ENCODE peak calls at places on chromosomes 6 and 20, in seven cellular contexts. T, J, N, I, Y, Z and R are unnamed samples.

GRCh38 chr20:57529160-57529585 is 4.2 kb upstream of the CTCFL start:
- DNase-seq in Y (no peak), Z (no peak), N (no peak), T (no peak), I (no peak), J (no peak), R (no peak)

GRCh38 chr6:143323729-143324465 is 126.6 kb downstream of the ADAT2 start:
- DNase-seq in Y (no peak), N (no peak), T (no peak), Z (peak), J (no peak), I (no peak), R (peak)

GRCh38 chr6:134352786-134353480 is 35.0 kb upstream of the SGK1 start:
- DNase-seq in N (peak), J (no peak), Z (peak), T (no peak), Y (peak), I (no peak), R (peak)

GRCh38 chr6:71855406-71855805 is 30.9 kb upstream of the RIMS1 start:
- DNase-seq in Y (no peak), I (no peak), T (peak), N (no peak), J (no peak), Z (no peak), R (no peak)

GRCh38 chr20:36298795-36299339 is 7.3 kb upstream of the DLGAP4 start:
- DNase-seq in Y (no peak), J (no peak), T (peak), I (no peak), Z (no peak), N (no peak), R (no peak)

GRCh38 chr20:48983423-48984400 is 62.2 kb downstream of the ARFGEF2 start:
- DNase-seq in I (no peak), Z (peak), T (no peak), Y (peak), N (no peak), J (peak), R (peak)

GRCh38 chr6:91781946-91782345 is 1195.1 kb upstream of the MAP3K7 start:
- DNase-seq in Z (no peak), J (no peak), Y (no peak), T (no peak), I (peak), N (no peak), R (no peak)

GRCh38 chr6:7805828-7806227 is 79.9 kb downstream of the BMP6 start:
- DNase-seq in J (no peak), N (no peak), T (no peak), I (no peak), Z (peak), Y (no peak), R (no peak)

GRCh38 chr6:118509009-118509617 is 39.0 kb upstream of the PLN start:
- DNase-seq in J (no peak), T (no peak), I (no peak), Z (no peak), N (peak), Y (no peak), R (peak)

GRCh38 chr20:61445741-61446140 is 193.7 kb downstream of the CDH4 start:
- DNase-seq in J (no peak), Z (no peak), T (no peak), N (no peak), I (no peak), Y (no peak), R (no peak)

GRCh38 chr6:56642366-56643261 is at the start of gene DST:
- DNase-seq in Z (peak), Y (no peak), I (no peak), N (no peak), T (no peak), J (peak), R (peak)

GRCh38 chr20:15507151-15507550 is 1066.1 kb downstream of the KIF16B start:
- DNase-seq in Z (no peak), Y (no peak), J (no peak), N (no peak), I (no peak), T (no peak), R (no peak)

GRCh38 chr6:22921831-22922230 is 352.5 kb downstream of the HDGFL1 start:
- DNase-seq in Z (no peak), J (no peak), N (no peak), T (no peak), I (no peak), Y (no peak), R (no peak)

GRCh38 chr6:161437851-161438250 is 164.0 kb upstream of the AGPAT4 start:
- DNase-seq in N (no peak), Z (no peak), T (no peak), Y (peak), I (no peak), J (no peak), R (peak)

GRCh38 chr20:59159822-59160740 is 3.5 kb upstream of the ZNF831 start:
- DNase-seq in J (no peak), T (no peak), I (no peak), N (no peak), Z (no peak), Y (no peak), R (no peak)

GRCh38 chr6:107957165-107957908 is 671 bp downstream of the SEC63 start:
- DNase-seq in Y (peak), I (peak), T (peak), J (no peak), N (peak), Z (peak), R (peak)

GRCh38 chr6:166567107-166567506 is 19.4 kb downstream of the RAMACL start:
- DNase-seq in I (no peak), Y (peak), N (no peak), J (peak), Z (peak), T (no peak), R (peak)

GRCh38 chr6:136529655-136530054 is 20.6 kb downstream of the MAP7 start:
- DNase-seq in J (no peak), I (no peak), T (no peak), Y (no peak), N (no peak), Z (no peak), R (no peak)

GRCh38 chr6:128111096-128111495 is 210.2 kb upstream of the THEMIS start:
- DNase-seq in I (no peak), Y (no peak), J (no peak), Z (no peak), N (no peak), T (no peak), R (no peak)

GRCh38 chr6:95848717-95849116 is 167.1 kb upstream of the FUT9 start:
- DNase-seq in T (no peak), Z (no peak), I (no peak), Y (no peak), J (no peak), N (no peak), R (no peak)

GRCh38 chr6:54737247-54737646 is 109.3 kb upstream of the FAM83B start:
- DNase-seq in N (peak), J (no peak), Z (no peak), T (peak), Y (no peak), I (no peak), R (no peak)

GRCh38 chr6:12545837-12546658 is 170.5 kb upstream of the PHACTR1 start:
- DNase-seq in Z (peak), N (no peak), Y (peak), T (no peak), J (no peak), I (no peak), R (peak)

GRCh38 chr20:45848969-45849582 is 8.1 kb downstream of the ACOT8 start:
- DNase-seq in I (no peak), J (no peak), Y (no peak), N (no peak), T (no peak), Z (no peak), R (no peak)

GRCh38 chr6:34986845-34987246 is 97.8 kb downstream of the ANKS1A start:
- DNase-seq in I (peak), Y (peak), J (no peak), N (peak), Z (no peak), T (peak), R (peak)

GRCh38 chr20:44104807-44105517 is 82.0 kb downstream of the JPH2 start:
- DNase-seq in T (no peak), J (no peak), Z (peak), I (no peak), Y (no peak), N (no peak), R (peak)

GRCh38 chr6:26087284-26088115 is at the start of gene HFE:
- DNase-seq in Z (peak), I (peak), N (peak), T (peak), Y (peak), J (no peak), R (peak)

GRCh38 chr6:112571886-112572285 is 224.8 kb downstream of the RFPL4B start:
- DNase-seq in N (no peak), J (peak), Y (no peak), Z (peak), I (no peak), T (no peak), R (peak)